ENCODE peak calls at places on chromosomes 1 and 21, in seven cellular contexts. F, J, Z, M, T, K and A are unnamed samples.

GRCh38 chr1:53693773-53694717 is 44.9 kb downstream of the GLIS1 start:
- DNase-seq in F (no peak), M (no peak), T (no peak), Z (no peak), J (no peak), K (no peak), A (no peak)

GRCh38 chr1:24186993-24187790 is at the start of gene IFNLR1:
- DNase-seq in Z (no peak), T (peak), K (peak), F (no peak), J (peak), M (peak), A (peak)

GRCh38 chr1:229121845-229122436 is 149.0 kb upstream of the RAB4A start:
- DNase-seq in F (peak), Z (no peak), K (no peak), J (no peak), T (no peak), M (no peak), A (no peak)

GRCh38 chr1:2378956-2379732 is 12.2 kb downstream of the MORN1 start:
- DNase-seq in F (no peak), Z (no peak), J (no peak), T (no peak), K (no peak), M (no peak), A (no peak)

GRCh38 chr1:37948841-37949240 is 2.0 kb upstream of the INPP5B start:
- DNase-seq in Z (no peak), J (no peak), K (no peak), T (no peak), M (no peak), F (peak), A (no peak)

GRCh38 chr1:38846210-38846609 is 13.4 kb downstream of the RRAGC start:
- DNase-seq in F (no peak), J (no peak), M (no peak), K (no peak), T (no peak), Z (no peak), A (no peak)

GRCh38 chr1:183002797-183003594 is 20.2 kb upstream of the LAMC1 start:
- DNase-seq in F (no peak), J (no peak), T (no peak), K (no peak), M (no peak), Z (no peak), A (no peak)

GRCh38 chr1:87089823-87090222 is 175.4 kb downstream of the HS2ST1 start:
- DNase-seq in F (no peak), M (no peak), Z (no peak), K (no peak), J (no peak), T (no peak), A (no peak)

GRCh38 chr21:25568230-25568629 is 39.1 kb downstream of the MRPL39 start:
- DNase-seq in F (no peak), T (no peak), M (no peak), J (no peak), K (no peak), Z (no peak), A (no peak)

GRCh38 chr1:177847843-177848242 is 122.0 kb downstream of the SEC16B start:
- DNase-seq in F (no peak), M (no peak), K (no peak), Z (no peak), T (no peak), J (no peak), A (no peak)

GRCh38 chr1:152048641-152048970 is 11.8 kb upstream of the S100A11 start:
- DNase-seq in Z (no peak), K (no peak), J (no peak), T (peak), M (no peak), F (no peak), A (no peak)

DNA sequence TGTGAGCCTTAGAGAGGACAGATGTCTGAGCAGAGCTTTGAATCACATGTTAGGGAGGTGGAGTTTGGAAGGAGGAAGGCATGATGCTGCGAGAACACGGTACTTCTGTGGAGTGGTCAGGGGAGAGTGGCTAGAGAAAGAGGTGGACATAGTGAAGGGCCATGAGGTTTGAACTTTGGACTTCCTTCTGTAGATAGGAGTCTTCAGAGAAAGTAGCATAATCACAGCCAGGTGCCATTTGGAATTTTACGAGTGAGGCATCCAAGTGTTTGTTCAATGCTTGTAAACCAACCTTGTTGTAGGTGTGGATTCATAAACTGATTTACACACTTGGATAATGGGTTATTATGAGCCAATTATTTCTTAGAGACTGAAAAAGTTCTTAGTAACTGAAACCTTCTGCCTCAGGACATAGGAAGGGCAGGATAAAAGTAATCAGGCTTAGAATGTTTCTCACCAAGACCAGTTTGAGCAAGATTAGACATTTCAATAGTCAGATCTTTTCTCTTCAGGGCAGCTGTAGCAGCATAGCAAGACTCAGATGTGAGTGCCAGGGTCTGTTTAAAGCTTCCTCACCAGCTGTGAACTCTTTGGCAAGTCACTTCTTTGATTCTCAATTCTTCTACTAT is 83.5 kb upstream of the HMCN1 start:
- DNase-seq in K (no peak), Z (no peak), J (no peak), M (no peak), F (no peak), T (no peak), A (no peak)
- TF ChIP-seq YY1 in K (no peak), Z (no peak), J (no peak), M (no peak), F (no peak), T (no peak), A (no peak)

GRCh38 chr1:244655186-244655585 is 2.3 kb downstream of the DESI2 start:
- DNase-seq in M (no peak), J (no peak), T (no peak), Z (no peak), F (no peak), K (no peak), A (no peak)
- H3K9ac ChIP-seq in M (no peak), J (no peak), T (no peak), Z (no peak), F (no peak), K (peak), A (no peak)

GRCh38 chr21:38659936-38660332 is 145.8 kb upstream of the ETS2 start:
- DNase-seq in Z (no peak), M (no peak), T (no peak), F (no peak), K (no peak), J (no peak), A (no peak)

GRCh38 chr21:38663282-38663681 is 142.4 kb upstream of the ETS2 start:
- DNase-seq in Z (no peak), M (no peak), K (no peak), F (no peak), T (no peak), J (no peak), A (no peak)

GRCh38 chr21:38662224-38662568 is 143.5 kb upstream of the ETS2 start:
- DNase-seq in F (no peak), K (no peak), T (no peak), Z (no peak), M (no peak), J (no peak), A (no peak)

GRCh38 chr21:38660333-38661295 is 145.1 kb upstream of the ETS2 start:
- DNase-seq in M (peak), J (no peak), K (no peak), Z (no peak), T (no peak), F (no peak), A (no peak)

GRCh38 chr21:38661296-38662223 is 144.2 kb upstream of the ETS2 start:
- DNase-seq in Z (no peak), M (peak), T (no peak), K (no peak), J (no peak), F (no peak), A (no peak)
- TF ChIP-seq YY1 in Z (no peak), M (no peak), T (no peak), K (no peak), J (no peak), F (no peak), A (no peak)

GRCh38 chr1:116259665-116260064 is 113.4 kb upstream of the ATP1A1 start:
- DNase-seq in M (no peak), Z (no peak), F (no peak), K (no peak), T (no peak), J (no peak), A (no peak)
- H3K9ac ChIP-seq in M (no peak), Z (no peak), F (no peak), K (no peak), T (no peak), J (no peak), A (no peak)

GRCh38 chr1:246728311-246728710 is 4.1 kb downstream of the SCCPDH start:
- DNase-seq in Z (no peak), T (no peak), F (no peak), M (no peak), K (no peak), J (no peak), A (no peak)
- TF ChIP-seq YY1 in Z (no peak), T (no peak), F (no peak), M (no peak), K (no peak), J (no peak), A (no peak)

GRCh38 chr21:41898998-41899397 is 19.9 kb upstream of the PRDM15 start:
- DNase-seq in F (no peak), Z (no peak), M (no peak), K (no peak), J (no peak), T (no peak), A (no peak)

GRCh38 chr21:41897690-41898089 is 18.5 kb upstream of the PRDM15 start:
- DNase-seq in J (no peak), M (no peak), F (no peak), T (no peak), Z (no peak), K (no peak), A (no peak)

GRCh38 chr21:41901099-41901498 is 22.0 kb upstream of the PRDM15 start:
- DNase-seq in J (no peak), K (no peak), T (no peak), Z (no peak), M (no peak), F (no peak), A (no peak)

GRCh38 chr21:41900401-41900800 is 21.3 kb upstream of the PRDM15 start:
- DNase-seq in Z (no peak), J (no peak), M (no peak), T (no peak), K (no peak), F (no peak), A (no peak)

GRCh38 chr21:41899431-41900202 is 20.5 kb upstream of the PRDM15 start:
- DNase-seq in K (no peak), F (no peak), T (no peak), M (no peak), Z (no peak), J (no peak), A (no peak)
- H3K9ac ChIP-seq in K (no peak), F (no peak), T (no peak), M (no peak), Z (no peak), J (no peak), A (no peak)

GRCh38 chr1:45913183-45913924 is 109.9 kb downstream of the MAST2 start:
- DNase-seq in K (no peak), M (peak), Z (no peak), F (peak), J (no peak), T (no peak), A (no peak)
- TF ChIP-seq YY1 in K (no peak), M (no peak), Z (no peak), F (no peak), J (no peak), T (no peak), A (no peak)

DNA sequence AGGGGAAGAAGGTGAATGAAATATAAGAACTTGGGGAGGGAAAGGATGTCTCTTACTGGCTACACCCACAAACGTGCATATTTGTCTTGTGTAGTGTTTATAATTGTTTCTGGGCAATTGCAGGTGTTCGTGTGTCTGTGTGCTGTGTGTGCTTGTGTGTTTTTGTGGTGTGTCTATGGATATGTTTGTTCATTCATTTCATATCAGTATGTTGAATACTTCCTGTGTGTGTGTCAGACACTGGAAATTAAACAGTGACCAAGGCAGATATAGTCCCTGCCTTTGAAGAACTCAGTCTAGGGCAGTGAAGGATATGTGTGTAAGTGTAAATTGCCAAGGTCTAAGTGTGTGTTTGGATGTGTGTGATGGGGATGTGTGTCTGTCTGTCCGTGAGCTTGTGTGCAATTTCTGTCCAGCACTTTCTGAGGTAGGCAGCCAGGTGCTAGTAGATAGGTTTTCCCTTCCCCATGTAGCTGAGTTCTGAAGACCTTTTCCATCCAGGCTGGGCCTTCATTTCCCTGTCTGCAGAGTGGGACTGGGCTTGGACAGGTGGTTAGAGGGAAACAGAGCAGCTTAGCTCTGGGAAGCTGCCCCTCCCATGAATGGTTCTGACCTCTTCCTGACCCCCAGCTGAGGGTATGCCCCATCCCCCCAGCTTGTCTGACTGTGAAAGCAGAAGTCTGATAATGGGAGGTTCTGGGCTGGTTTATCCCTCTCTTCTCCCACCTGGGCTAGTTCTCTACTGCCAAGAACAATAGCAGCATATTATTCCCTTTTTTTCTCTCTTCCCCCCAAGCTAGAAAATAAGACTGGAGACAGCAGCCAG is 3.8 kb downstream of the AGO1 start:
- DNase-seq in Z (no peak), T (no peak), J (no peak), M (peak), F (peak), K (peak), A (no peak)
- H3K9ac ChIP-seq in Z (peak), T (no peak), J (no peak), M (no peak), F (peak), K (no peak), A (no peak)